ENCODE peak calls at places on chromosomes 6 and 20, in ten cellular contexts. One of them, this sample, is unnamed.
A peak's percentile ranks its signal among the peaks of the same experiment; 100 is the strongest.

GRCh38 chr6:113149511-113149910 is 707.6 kb upstream of the MARCKS start:
- DNase-seq in activated naive CD8-positive, alpha-beta T cell treated with anti-CD3 and anti-CD28 coated beads, Interleukin-2, amount 50 U/mL, for 24 hours: no peak
- DNase-seq in AG09319: no peak
- DNase-seq in cardiac muscle cell: peak; percentile 35
- DNase-seq in GDM1: no peak
- DNase-seq in left lobe of liver: no peak
- DNase-seq in fibroblast of the aortic adventitia: peak; percentile 83
- DNase-seq in NCI-H1092: no peak
- DNase-seq in NCI-H1436: no peak
- DNase-seq in cardiac fibroblast: peak; percentile 70
- DNase-seq in this sample: no peak

GRCh38 chr6:81487489-81487888 is 265.0 kb downstream of the TENT5A start:
- DNase-seq in activated naive CD8-positive, alpha-beta T cell treated with anti-CD3 and anti-CD28 coated beads, Interleukin-2, amount 50 U/mL, for 24 hours: no peak
- DNase-seq in AG09319: no peak
- DNase-seq in cardiac muscle cell: peak; percentile 76
- DNase-seq in GDM1: no peak
- DNase-seq in left lobe of liver: no peak
- DNase-seq in fibroblast of the aortic adventitia: peak; percentile 55
- DNase-seq in NCI-H1092: no peak
- DNase-seq in NCI-H1436: peak; percentile 10
- DNase-seq in cardiac fibroblast: peak; percentile 68
- DNase-seq in this sample: no peak

GRCh38 chr6:56699066-56699654 is 56.5 kb upstream of the DST start:
- DNase-seq in activated naive CD8-positive, alpha-beta T cell treated with anti-CD3 and anti-CD28 coated beads, Interleukin-2, amount 50 U/mL, for 24 hours: no peak
- DNase-seq in AG09319: no peak
- DNase-seq in cardiac muscle cell: peak; percentile 60
- DNase-seq in GDM1: no peak
- DNase-seq in left lobe of liver: no peak
- DNase-seq in fibroblast of the aortic adventitia: peak; percentile 70
- DNase-seq in NCI-H1092: peak; percentile 1
- DNase-seq in NCI-H1436: peak; percentile 1
- DNase-seq in cardiac fibroblast: peak; percentile 63
- DNase-seq in this sample: peak; percentile 70

GRCh38 chr6:144634371-144634770 is 349.2 kb downstream of the UTRN start:
- DNase-seq in activated naive CD8-positive, alpha-beta T cell treated with anti-CD3 and anti-CD28 coated beads, Interleukin-2, amount 50 U/mL, for 24 hours: no peak
- DNase-seq in AG09319: no peak
- DNase-seq in cardiac muscle cell: no peak
- DNase-seq in GDM1: no peak
- DNase-seq in left lobe of liver: no peak
- DNase-seq in fibroblast of the aortic adventitia: no peak
- DNase-seq in NCI-H1092: no peak
- DNase-seq in NCI-H1436: no peak
- DNase-seq in cardiac fibroblast: no peak
- DNase-seq in this sample: no peak

GRCh38 chr6:163329991-163330390 is 84.5 kb upstream of the QKI start:
- DNase-seq in activated naive CD8-positive, alpha-beta T cell treated with anti-CD3 and anti-CD28 coated beads, Interleukin-2, amount 50 U/mL, for 24 hours: no peak
- DNase-seq in AG09319: no peak
- DNase-seq in cardiac muscle cell: no peak
- DNase-seq in GDM1: no peak
- DNase-seq in left lobe of liver: no peak
- DNase-seq in fibroblast of the aortic adventitia: no peak
- DNase-seq in NCI-H1092: no peak
- DNase-seq in NCI-H1436: no peak
- DNase-seq in cardiac fibroblast: no peak
- DNase-seq in this sample: no peak

GRCh38 chr20:16104783-16105182 is 468.5 kb downstream of the KIF16B start:
- DNase-seq in activated naive CD8-positive, alpha-beta T cell treated with anti-CD3 and anti-CD28 coated beads, Interleukin-2, amount 50 U/mL, for 24 hours: no peak
- DNase-seq in AG09319: no peak
- DNase-seq in cardiac muscle cell: no peak
- DNase-seq in GDM1: no peak
- DNase-seq in left lobe of liver: no peak
- DNase-seq in fibroblast of the aortic adventitia: no peak
- DNase-seq in NCI-H1092: no peak
- DNase-seq in NCI-H1436: no peak
- DNase-seq in cardiac fibroblast: no peak
- DNase-seq in this sample: no peak

GRCh38 chr6:30443657-30444450 is 45.5 kb upstream of the HLA-E start:
- DNase-seq in activated naive CD8-positive, alpha-beta T cell treated with anti-CD3 and anti-CD28 coated beads, Interleukin-2, amount 50 U/mL, for 24 hours: no peak
- DNase-seq in AG09319: no peak
- DNase-seq in cardiac muscle cell: peak; percentile 20
- DNase-seq in GDM1: no peak
- DNase-seq in left lobe of liver: no peak
- DNase-seq in fibroblast of the aortic adventitia: peak; percentile 10
- DNase-seq in NCI-H1092: no peak
- DNase-seq in NCI-H1436: no peak
- DNase-seq in cardiac fibroblast: no peak
- DNase-seq in this sample: no peak

GRCh38 chr20:58374906-58375760 is 13.9 kb upstream of the VAPB start:
- DNase-seq in activated naive CD8-positive, alpha-beta T cell treated with anti-CD3 and anti-CD28 coated beads, Interleukin-2, amount 50 U/mL, for 24 hours: no peak
- DNase-seq in AG09319: peak; percentile 45
- DNase-seq in cardiac muscle cell: peak; percentile 79
- DNase-seq in GDM1: no peak
- DNase-seq in left lobe of liver: no peak
- DNase-seq in fibroblast of the aortic adventitia: peak; percentile 70
- DNase-seq in NCI-H1092: no peak
- DNase-seq in NCI-H1436: no peak
- DNase-seq in cardiac fibroblast: peak; percentile 55
- DNase-seq in this sample: no peak

GRCh38 chr20:420721-421574 is 12.8 kb downstream of the RBCK1 start:
- DNase-seq in activated naive CD8-positive, alpha-beta T cell treated with anti-CD3 and anti-CD28 coated beads, Interleukin-2, amount 50 U/mL, for 24 hours: no peak
- DNase-seq in AG09319: no peak
- DNase-seq in cardiac muscle cell: no peak
- DNase-seq in GDM1: peak; percentile 7
- DNase-seq in left lobe of liver: no peak
- DNase-seq in fibroblast of the aortic adventitia: no peak
- DNase-seq in NCI-H1092: no peak
- DNase-seq in NCI-H1436: no peak
- DNase-seq in cardiac fibroblast: no peak
- DNase-seq in this sample: no peak